ENCODE peak calls at places on chromosomes 1 and 21, in eight cellular contexts. X, V, D, A, S, M, H and J are unnamed samples.

GRCh38 chr21:43966946-43967512 is 45.1 kb upstream of the TRAPPC10 start:
- DNase-seq in X (no peak), H (no peak), V (no peak), D (no peak), S (no peak), A (no peak), M (peak; percentile 10), J (no peak)

GRCh38 chr21:41648591-41649031 is 118.2 kb downstream of the RIPK4 start:
- DNase-seq in H (no peak), S (peak; percentile 80), V (no peak), X (no peak), A (no peak), M (peak; percentile 92), D (no peak), J (no peak)

GRCh38 chr1:1510912-1511532 is 940 bp upstream of the ATAD3A start:
- DNase-seq in V (peak; percentile 80), M (peak; percentile 65), X (peak; percentile 59), S (peak; percentile 20), H (peak; percentile 80), A (peak; percentile 40), D (no peak), J (peak; percentile 30)

GRCh38 chr1:61504840-61505239 is 220.1 kb downstream of the TM2D1 start:
- DNase-seq in H (no peak), A (no peak), V (no peak), M (no peak), X (no peak), D (no peak), S (peak; percentile 61), J (no peak)

GRCh38 chr1:154975409-154976205 is 1.1 kb downstream of the CKS1B start:
- DNase-seq in M (peak; percentile 72), D (peak; percentile 15), H (peak; percentile 76), S (peak; percentile 54), V (peak; percentile 61), A (no peak), X (no peak), J (peak; percentile 65)

GRCh38 chr21:34003428-34003827 is 70.0 kb upstream of the MRPS6 start:
- DNase-seq in X (no peak), H (no peak), A (no peak), M (no peak), D (no peak), S (no peak), V (no peak), J (no peak)

GRCh38 chr1:116097600-116097999 is 13.6 kb upstream of the MAB21L3 start:
- DNase-seq in D (no peak), H (no peak), V (no peak), X (no peak), S (peak; percentile 17), M (no peak), A (no peak), J (no peak)

GRCh38 chr1:227280836-227281235 is 37.5 kb downstream of the CDC42BPA start:
- DNase-seq in V (peak; percentile 8), S (no peak), D (no peak), H (no peak), A (no peak), M (no peak), X (no peak), J (no peak)

GRCh38 chr1:29453502-29454240 is 217.3 kb downstream of the PTPRU start:
- DNase-seq in H (peak; percentile 81), A (peak; percentile 70), X (peak; percentile 70), M (peak; percentile 92), S (peak; percentile 48), V (peak; percentile 94), D (no peak), J (peak; percentile 63)

GRCh38 chr1:164846731-164847691 is 288.0 kb downstream of the PBX1 start:
- DNase-seq in X (no peak), M (no peak), H (no peak), A (no peak), S (no peak), D (no peak), V (no peak), J (no peak)

GRCh38 chr1:238660849-238661248 is 725.5 kb upstream of the CHRM3 start:
- DNase-seq in V (no peak), H (no peak), M (no peak), A (no peak), X (no peak), D (no peak), S (peak; percentile 91), J (no peak)

GRCh38 chr1:53739109-53739681 is at the start of gene GLIS1:
- DNase-seq in S (peak; percentile 86), X (peak; percentile 37), H (peak; percentile 84), V (peak; percentile 92), M (peak; percentile 100), A (peak; percentile 69), D (peak; percentile 58), J (peak; percentile 91)

GRCh38 chr1:178933709-178934573 is 63.1 kb upstream of the ANGPTL1 start:
- DNase-seq in X (no peak), H (peak; percentile 73), V (no peak), S (no peak), M (no peak), A (no peak), D (no peak), J (no peak)

GRCh38 chr1:72827285-72827684 is 544.9 kb upstream of the NEGR1 start:
- DNase-seq in V (no peak), X (no peak), M (no peak), H (no peak), D (peak; percentile 14), S (peak; percentile 36), A (no peak), J (no peak)

GRCh38 chr1:244435562-244436205 is 16.0 kb downstream of the ADSS2 start:
- DNase-seq in M (peak; percentile 73), A (peak; percentile 58), D (no peak), V (no peak), S (peak; percentile 80), X (peak; percentile 12), H (no peak), J (no peak)

GRCh38 chr1:44012941-44013609 is 18.2 kb downstream of the SLC6A9 start:
- DNase-seq in D (no peak), A (no peak), X (no peak), V (no peak), M (no peak), H (no peak), S (no peak), J (no peak)

GRCh38 chr1:62117416-62117815 is 77.2 kb upstream of the L1TD1 start:
- DNase-seq in V (no peak), H (no peak), S (no peak), A (no peak), M (no peak), D (no peak), X (no peak), J (no peak)

GRCh38 chr1:53736290-53736689 is 2.7 kb downstream of the GLIS1 start:
- DNase-seq in D (no peak), S (peak; percentile 87), M (peak; percentile 90), X (no peak), H (no peak), V (no peak), A (no peak), J (no peak)

DNA sequence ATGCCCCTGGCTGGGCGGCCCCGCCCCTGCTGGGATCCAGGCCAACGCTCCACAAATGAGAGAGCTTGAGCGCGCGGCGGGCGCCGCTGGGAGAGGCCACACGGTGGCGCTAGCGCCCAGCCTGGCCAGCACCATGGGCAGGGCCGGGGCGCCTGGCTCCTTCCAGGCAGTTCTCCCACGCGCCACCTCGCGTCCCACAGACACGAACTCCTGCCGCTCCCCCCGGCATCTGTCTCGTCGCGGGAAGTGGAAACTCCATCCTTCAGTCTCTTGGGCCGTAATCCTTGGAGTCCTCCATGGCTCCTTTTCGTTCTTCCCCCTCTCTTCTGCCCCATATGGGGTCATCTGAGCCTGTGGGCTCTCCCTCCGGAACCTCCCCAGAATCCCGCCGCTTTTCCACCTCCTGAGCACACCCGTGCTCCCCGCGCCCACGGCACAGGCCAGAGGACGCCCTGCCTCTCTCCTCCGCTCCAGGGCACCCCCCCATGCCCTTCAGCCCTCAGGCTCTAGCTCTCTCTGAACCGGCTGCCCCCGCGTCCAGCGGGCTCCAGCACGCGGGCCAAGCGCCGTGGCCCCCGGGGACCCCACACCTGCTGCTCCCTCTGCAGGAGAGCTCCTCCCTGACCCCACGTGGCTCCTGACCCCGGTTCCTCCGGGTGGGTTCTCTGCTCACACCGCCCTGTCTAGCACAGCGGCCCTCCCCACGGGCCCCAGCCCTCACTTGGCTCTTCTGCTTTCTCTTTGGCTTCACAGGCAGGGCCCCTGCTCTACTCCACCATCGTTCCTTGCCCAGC is 31.9 kb upstream of the EDN2 start:
- DNase-seq in H (peak; percentile 87), A (peak; percentile 55), D (peak; percentile 82), S (peak; percentile 77), V (peak; percentile 83), X (peak; percentile 67), M (peak; percentile 100), J (peak; percentile 95)
- H3K4me3 ChIP-seq in H (no peak overlapping the region), A (no peak overlapping the region), D (no peak overlapping the region), S (peak overlapping the region; percentile 16), V (peak overlapping the region; percentile 59), X (no peak overlapping the region), M (peak overlapping the region; percentile 72), J (no peak overlapping the region)

DNA sequence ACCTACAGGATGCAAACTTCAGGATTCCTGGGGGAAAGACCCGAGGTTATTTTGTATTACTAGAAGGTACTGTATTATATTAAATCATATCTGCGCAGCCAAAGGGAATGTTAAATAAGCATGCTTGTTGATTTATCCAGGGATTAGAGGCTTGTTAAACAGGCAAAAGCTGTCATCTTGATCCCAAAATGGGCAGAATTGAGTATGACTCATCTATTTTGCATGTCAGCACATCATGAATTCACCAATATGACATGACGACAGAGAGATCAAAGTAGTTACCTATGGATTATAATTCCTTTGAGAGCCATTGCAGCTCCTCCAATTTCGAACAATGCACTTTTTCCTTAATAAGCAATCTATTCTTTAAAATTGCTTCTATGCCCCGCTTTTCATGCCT is 66.1 kb downstream of the TBX15 start:
- DNase-seq in V (no peak), H (no peak), D (no peak), M (no peak), X (no peak), A (no peak), S (no peak), J (no peak)
- H3K4me2 ChIP-seq in V (no peak overlapping the region), H (peak overlapping the region; percentile 37), D (no peak overlapping the region), M (no peak overlapping the region), X (no peak overlapping the region), A (no peak overlapping the region), S (no peak overlapping the region), J (no peak overlapping the region)

DNA sequence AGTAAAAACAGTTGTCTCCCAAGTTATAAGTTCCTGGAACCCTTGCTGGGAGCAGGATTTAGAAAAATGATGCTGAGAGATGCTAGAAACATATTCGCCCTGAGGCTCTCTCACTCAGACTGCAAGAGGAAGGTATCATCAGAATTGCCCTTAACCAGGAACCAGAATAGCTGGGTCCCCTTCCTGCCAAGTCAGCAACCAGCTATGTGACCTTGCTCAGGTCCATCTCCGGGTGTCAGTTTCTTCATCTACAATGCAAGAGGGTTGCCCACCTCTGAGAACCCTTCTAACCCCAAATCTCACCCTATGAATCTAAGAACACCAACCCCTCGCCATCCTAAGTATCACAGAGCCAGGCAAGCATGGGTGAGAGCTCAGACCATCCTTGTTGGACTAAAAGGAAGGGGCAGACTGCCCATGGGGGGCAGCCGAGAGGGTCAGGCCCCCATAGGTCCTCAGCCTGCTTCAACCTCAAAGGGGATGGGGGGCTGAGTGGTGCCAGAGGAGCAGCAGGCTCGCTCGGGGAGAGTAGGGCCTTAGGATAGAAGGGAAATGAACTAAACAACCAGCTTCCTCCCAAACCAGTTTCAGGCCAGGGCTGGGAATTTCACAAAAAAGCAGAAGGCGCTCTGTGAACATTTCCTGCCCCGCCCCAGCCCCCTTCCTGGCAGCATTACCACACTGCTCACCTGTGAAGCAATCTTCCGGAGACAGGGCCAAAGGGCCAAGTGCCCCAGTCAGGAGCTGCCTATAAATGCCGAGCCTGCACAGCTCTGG is 390 bp upstream of the S100A9 start:
- DNase-seq in H (no peak), M (peak; percentile 56), V (no peak), X (no peak), D (peak; percentile 88), A (peak; percentile 12), S (no peak), J (no peak)
- H2AFZ ChIP-seq in H (no peak overlapping the region), M (no peak overlapping the region), V (peak overlapping the region; percentile 74), X (no peak overlapping the region), D (no peak overlapping the region), A (no peak overlapping the region), S (no peak overlapping the region), J (no peak overlapping the region)

GRCh38 chr1:223700942-223701637 is 11.2 kb upstream of the CAPN2 start:
- DNase-seq in H (no peak), D (peak; percentile 90), V (no peak), X (peak; percentile 90), M (peak; percentile 92), A (peak; percentile 32), S (peak; percentile 99), J (peak; percentile 85)
- H3K4me3 ChIP-seq in H (no peak overlapping the region), D (no peak overlapping the region), V (no peak overlapping the region), X (peak overlapping the region; percentile 25), M (peak overlapping the region; percentile 55), A (no peak overlapping the region), S (no peak overlapping the region), J (no peak overlapping the region)